ENCODE peak calls at places on chromosomes 5 and 9, in ten cellular contexts. One of them, this sample, is unnamed.

GRCh38 chr9:10371824-10372223 is 241.0 kb downstream of the PTPRD start:
- DNase-seq in pancreas: no peak
- DNase-seq in CD4-positive, alpha-beta T cell: no peak
- DNase-seq in stimulated activated CD4-positive, alpha-beta T cell treated with anti-CD3 and anti-CD28 coated beads, Interleukin-1b, Interleukin-23, amount 100 ng/mL, for 4 hours: no peak
- DNase-seq in activated naive CD8-positive, alpha-beta T cell treated with anti-CD3 and anti-CD28 coated beads, Interleukin-2, amount 50 U/mL, for 24 hours: no peak
- DNase-seq in HEK293T: no peak
- DNase-seq in psoas muscle: no peak
- DNase-seq in GM12892: no peak
- DNase-seq in HS-5: no peak
- DNase-seq in activated CD8-positive, alpha-beta memory T cell treated with anti-CD3 and anti-CD28 coated beads for 48 hours: no peak
- DNase-seq in this sample: no peak

GRCh38 chr5:171750316-171750788 is 35.3 kb upstream of the SMIM23 start:
- DNase-seq in activated CD8-positive, alpha-beta memory T cell treated with anti-CD3 and anti-CD28 coated beads for 48 hours: no peak
- DNase-seq in HS-5: no peak
- DNase-seq in CD4-positive, alpha-beta T cell: no peak
- DNase-seq in HEK293T: peak; percentile 39
- DNase-seq in activated naive CD8-positive, alpha-beta T cell treated with anti-CD3 and anti-CD28 coated beads, Interleukin-2, amount 50 U/mL, for 24 hours: no peak
- DNase-seq in pancreas: peak; percentile 37
- DNase-seq in stimulated activated CD4-positive, alpha-beta T cell treated with anti-CD3 and anti-CD28 coated beads, Interleukin-1b, Interleukin-23, amount 100 ng/mL, for 4 hours: no peak
- DNase-seq in psoas muscle: peak; percentile 59
- DNase-seq in GM12892: no peak
- DNase-seq in this sample: no peak

GRCh38 chr9:134174073-134174449 is 9.7 kb upstream of the RNU6ATAC start:
- DNase-seq in HEK293T: no peak
- DNase-seq in GM12892: no peak
- DNase-seq in activated naive CD8-positive, alpha-beta T cell treated with anti-CD3 and anti-CD28 coated beads, Interleukin-2, amount 50 U/mL, for 24 hours: no peak
- DNase-seq in CD4-positive, alpha-beta T cell: no peak
- DNase-seq in psoas muscle: no peak
- DNase-seq in stimulated activated CD4-positive, alpha-beta T cell treated with anti-CD3 and anti-CD28 coated beads, Interleukin-1b, Interleukin-23, amount 100 ng/mL, for 4 hours: no peak
- DNase-seq in activated CD8-positive, alpha-beta memory T cell treated with anti-CD3 and anti-CD28 coated beads for 48 hours: no peak
- DNase-seq in HS-5: no peak
- DNase-seq in pancreas: no peak
- DNase-seq in this sample: no peak

GRCh38 chr9:30723656-30724055 is 1660.8 kb upstream of the ACO1 start:
- DNase-seq in activated naive CD8-positive, alpha-beta T cell treated with anti-CD3 and anti-CD28 coated beads, Interleukin-2, amount 50 U/mL, for 24 hours: no peak
- DNase-seq in stimulated activated CD4-positive, alpha-beta T cell treated with anti-CD3 and anti-CD28 coated beads, Interleukin-1b, Interleukin-23, amount 100 ng/mL, for 4 hours: no peak
- DNase-seq in psoas muscle: no peak
- DNase-seq in pancreas: no peak
- DNase-seq in HEK293T: no peak
- DNase-seq in activated CD8-positive, alpha-beta memory T cell treated with anti-CD3 and anti-CD28 coated beads for 48 hours: no peak
- DNase-seq in HS-5: no peak
- DNase-seq in GM12892: no peak
- DNase-seq in CD4-positive, alpha-beta T cell: no peak
- DNase-seq in this sample: no peak

GRCh38 chr5:28576022-28576421 is 1537.6 kb upstream of the CDH9 start:
- DNase-seq in activated CD8-positive, alpha-beta memory T cell treated with anti-CD3 and anti-CD28 coated beads for 48 hours: no peak
- DNase-seq in pancreas: no peak
- DNase-seq in activated naive CD8-positive, alpha-beta T cell treated with anti-CD3 and anti-CD28 coated beads, Interleukin-2, amount 50 U/mL, for 24 hours: no peak
- DNase-seq in CD4-positive, alpha-beta T cell: no peak
- DNase-seq in stimulated activated CD4-positive, alpha-beta T cell treated with anti-CD3 and anti-CD28 coated beads, Interleukin-1b, Interleukin-23, amount 100 ng/mL, for 4 hours: no peak
- DNase-seq in psoas muscle: no peak
- DNase-seq in HEK293T: peak; percentile 9
- DNase-seq in GM12892: no peak
- DNase-seq in HS-5: no peak
- DNase-seq in this sample: no peak

GRCh38 chr5:74124826-74125225 is 498.8 kb downstream of the ARHGEF28 start:
- DNase-seq in CD4-positive, alpha-beta T cell: no peak
- DNase-seq in activated CD8-positive, alpha-beta memory T cell treated with anti-CD3 and anti-CD28 coated beads for 48 hours: no peak
- DNase-seq in HEK293T: peak; percentile 31
- DNase-seq in psoas muscle: no peak
- DNase-seq in HS-5: no peak
- DNase-seq in stimulated activated CD4-positive, alpha-beta T cell treated with anti-CD3 and anti-CD28 coated beads, Interleukin-1b, Interleukin-23, amount 100 ng/mL, for 4 hours: no peak
- DNase-seq in pancreas: no peak
- DNase-seq in activated naive CD8-positive, alpha-beta T cell treated with anti-CD3 and anti-CD28 coated beads, Interleukin-2, amount 50 U/mL, for 24 hours: no peak
- DNase-seq in GM12892: no peak
- DNase-seq in this sample: no peak

GRCh38 chr9:127121628-127122175 is 733 bp downstream of the ANGPTL2 start:
- DNase-seq in stimulated activated CD4-positive, alpha-beta T cell treated with anti-CD3 and anti-CD28 coated beads, Interleukin-1b, Interleukin-23, amount 100 ng/mL, for 4 hours: no peak
- DNase-seq in psoas muscle: no peak
- DNase-seq in activated CD8-positive, alpha-beta memory T cell treated with anti-CD3 and anti-CD28 coated beads for 48 hours: no peak
- DNase-seq in pancreas: no peak
- DNase-seq in activated naive CD8-positive, alpha-beta T cell treated with anti-CD3 and anti-CD28 coated beads, Interleukin-2, amount 50 U/mL, for 24 hours: no peak
- DNase-seq in HEK293T: no peak
- DNase-seq in CD4-positive, alpha-beta T cell: no peak
- DNase-seq in HS-5: no peak
- DNase-seq in GM12892: no peak
- DNase-seq in this sample: no peak

GRCh38 chr5:164663223-164663989 is 1158.0 kb downstream of the MAT2B start:
- DNase-seq in psoas muscle: no peak
- DNase-seq in activated naive CD8-positive, alpha-beta T cell treated with anti-CD3 and anti-CD28 coated beads, Interleukin-2, amount 50 U/mL, for 24 hours: no peak
- DNase-seq in pancreas: no peak
- DNase-seq in HS-5: peak; percentile 29
- DNase-seq in activated CD8-positive, alpha-beta memory T cell treated with anti-CD3 and anti-CD28 coated beads for 48 hours: no peak
- DNase-seq in stimulated activated CD4-positive, alpha-beta T cell treated with anti-CD3 and anti-CD28 coated beads, Interleukin-1b, Interleukin-23, amount 100 ng/mL, for 4 hours: no peak
- DNase-seq in CD4-positive, alpha-beta T cell: no peak
- DNase-seq in GM12892: no peak
- DNase-seq in HEK293T: no peak
- DNase-seq in this sample: no peak

GRCh38 chr9:115972362-115972761 is 181.2 kb upstream of the PAPPA start:
- DNase-seq in GM12892: no peak
- DNase-seq in stimulated activated CD4-positive, alpha-beta T cell treated with anti-CD3 and anti-CD28 coated beads, Interleukin-1b, Interleukin-23, amount 100 ng/mL, for 4 hours: no peak
- DNase-seq in HEK293T: no peak
- DNase-seq in psoas muscle: no peak
- DNase-seq in activated naive CD8-positive, alpha-beta T cell treated with anti-CD3 and anti-CD28 coated beads, Interleukin-2, amount 50 U/mL, for 24 hours: no peak
- DNase-seq in pancreas: no peak
- DNase-seq in CD4-positive, alpha-beta T cell: no peak
- DNase-seq in activated CD8-positive, alpha-beta memory T cell treated with anti-CD3 and anti-CD28 coated beads for 48 hours: no peak
- DNase-seq in HS-5: no peak
- DNase-seq in this sample: no peak

GRCh38 chr9:6930827-6931226 is 173.1 kb downstream of the KDM4C start:
- DNase-seq in CD4-positive, alpha-beta T cell: no peak
- DNase-seq in GM12892: no peak
- DNase-seq in HS-5: peak; percentile 73
- DNase-seq in HEK293T: no peak
- DNase-seq in psoas muscle: no peak
- DNase-seq in activated naive CD8-positive, alpha-beta T cell treated with anti-CD3 and anti-CD28 coated beads, Interleukin-2, amount 50 U/mL, for 24 hours: no peak
- DNase-seq in pancreas: no peak
- DNase-seq in activated CD8-positive, alpha-beta memory T cell treated with anti-CD3 and anti-CD28 coated beads for 48 hours: no peak
- DNase-seq in stimulated activated CD4-positive, alpha-beta T cell treated with anti-CD3 and anti-CD28 coated beads, Interleukin-1b, Interleukin-23, amount 100 ng/mL, for 4 hours: no peak
- DNase-seq in this sample: no peak

GRCh38 chr9:116594552-116594951 is 92.6 kb upstream of the TRIM32 start:
- DNase-seq in HS-5: peak; percentile 73
- DNase-seq in stimulated activated CD4-positive, alpha-beta T cell treated with anti-CD3 and anti-CD28 coated beads, Interleukin-1b, Interleukin-23, amount 100 ng/mL, for 4 hours: no peak
- DNase-seq in pancreas: no peak
- DNase-seq in activated naive CD8-positive, alpha-beta T cell treated with anti-CD3 and anti-CD28 coated beads, Interleukin-2, amount 50 U/mL, for 24 hours: no peak
- DNase-seq in psoas muscle: peak; percentile 24
- DNase-seq in activated CD8-positive, alpha-beta memory T cell treated with anti-CD3 and anti-CD28 coated beads for 48 hours: no peak
- DNase-seq in CD4-positive, alpha-beta T cell: no peak
- DNase-seq in HEK293T: no peak
- DNase-seq in GM12892: no peak
- DNase-seq in this sample: no peak

GRCh38 chr9:72533322-72533721 is 11.9 kb downstream of the TMC1 start:
- DNase-seq in GM12892: no peak
- DNase-seq in activated naive CD8-positive, alpha-beta T cell treated with anti-CD3 and anti-CD28 coated beads, Interleukin-2, amount 50 U/mL, for 24 hours: no peak
- DNase-seq in HEK293T: no peak
- DNase-seq in pancreas: no peak
- DNase-seq in stimulated activated CD4-positive, alpha-beta T cell treated with anti-CD3 and anti-CD28 coated beads, Interleukin-1b, Interleukin-23, amount 100 ng/mL, for 4 hours: no peak
- DNase-seq in activated CD8-positive, alpha-beta memory T cell treated with anti-CD3 and anti-CD28 coated beads for 48 hours: no peak
- DNase-seq in psoas muscle: no peak
- DNase-seq in CD4-positive, alpha-beta T cell: no peak
- DNase-seq in HS-5: no peak
- DNase-seq in this sample: no peak

GRCh38 chr9:69877852-69878507 is 57.4 kb downstream of the CFAP95 start:
- DNase-seq in psoas muscle: no peak
- DNase-seq in pancreas: no peak
- DNase-seq in activated CD8-positive, alpha-beta memory T cell treated with anti-CD3 and anti-CD28 coated beads for 48 hours: no peak
- DNase-seq in GM12892: no peak
- DNase-seq in CD4-positive, alpha-beta T cell: no peak
- DNase-seq in stimulated activated CD4-positive, alpha-beta T cell treated with anti-CD3 and anti-CD28 coated beads, Interleukin-1b, Interleukin-23, amount 100 ng/mL, for 4 hours: no peak
- DNase-seq in HS-5: no peak
- DNase-seq in HEK293T: peak; percentile 35
- DNase-seq in activated naive CD8-positive, alpha-beta T cell treated with anti-CD3 and anti-CD28 coated beads, Interleukin-2, amount 50 U/mL, for 24 hours: no peak
- DNase-seq in this sample: peak; percentile 2

GRCh38 chr5:11234501-11234911 is 473.5 kb upstream of the DAP start:
- DNase-seq in pancreas: no peak
- DNase-seq in stimulated activated CD4-positive, alpha-beta T cell treated with anti-CD3 and anti-CD28 coated beads, Interleukin-1b, Interleukin-23, amount 100 ng/mL, for 4 hours: no peak
- DNase-seq in activated naive CD8-positive, alpha-beta T cell treated with anti-CD3 and anti-CD28 coated beads, Interleukin-2, amount 50 U/mL, for 24 hours: no peak
- DNase-seq in HS-5: no peak
- DNase-seq in CD4-positive, alpha-beta T cell: no peak
- DNase-seq in psoas muscle: no peak
- DNase-seq in HEK293T: no peak
- DNase-seq in activated CD8-positive, alpha-beta memory T cell treated with anti-CD3 and anti-CD28 coated beads for 48 hours: no peak
- DNase-seq in GM12892: no peak
- DNase-seq in this sample: no peak

GRCh38 chr9:93697352-93698139 is 121.2 kb downstream of the PHF2 start:
- DNase-seq in HEK293T: peak; percentile 3
- DNase-seq in CD4-positive, alpha-beta T cell: no peak
- DNase-seq in stimulated activated CD4-positive, alpha-beta T cell treated with anti-CD3 and anti-CD28 coated beads, Interleukin-1b, Interleukin-23, amount 100 ng/mL, for 4 hours: no peak
- DNase-seq in pancreas: no peak
- DNase-seq in activated naive CD8-positive, alpha-beta T cell treated with anti-CD3 and anti-CD28 coated beads, Interleukin-2, amount 50 U/mL, for 24 hours: no peak
- DNase-seq in GM12892: no peak
- DNase-seq in HS-5: no peak
- DNase-seq in activated CD8-positive, alpha-beta memory T cell treated with anti-CD3 and anti-CD28 coated beads for 48 hours: no peak
- DNase-seq in psoas muscle: no peak
- DNase-seq in this sample: no peak

GRCh38 chr5:172720655-172721054 is 50.3 kb downstream of the DUSP1 start:
- DNase-seq in activated CD8-positive, alpha-beta memory T cell treated with anti-CD3 and anti-CD28 coated beads for 48 hours: no peak
- DNase-seq in stimulated activated CD4-positive, alpha-beta T cell treated with anti-CD3 and anti-CD28 coated beads, Interleukin-1b, Interleukin-23, amount 100 ng/mL, for 4 hours: no peak
- DNase-seq in CD4-positive, alpha-beta T cell: no peak
- DNase-seq in psoas muscle: no peak
- DNase-seq in pancreas: no peak
- DNase-seq in HS-5: no peak
- DNase-seq in activated naive CD8-positive, alpha-beta T cell treated with anti-CD3 and anti-CD28 coated beads, Interleukin-2, amount 50 U/mL, for 24 hours: no peak
- DNase-seq in HEK293T: no peak
- DNase-seq in GM12892: no peak
- DNase-seq in this sample: no peak

GRCh38 chr9:106892632-106893031 is 29.7 kb downstream of the ZNF462 start:
- DNase-seq in HEK293T: peak; percentile 48
- DNase-seq in activated CD8-positive, alpha-beta memory T cell treated with anti-CD3 and anti-CD28 coated beads for 48 hours: no peak
- DNase-seq in pancreas: no peak
- DNase-seq in activated naive CD8-positive, alpha-beta T cell treated with anti-CD3 and anti-CD28 coated beads, Interleukin-2, amount 50 U/mL, for 24 hours: no peak
- DNase-seq in psoas muscle: peak; percentile 59
- DNase-seq in HS-5: peak; percentile 98
- DNase-seq in GM12892: no peak
- DNase-seq in CD4-positive, alpha-beta T cell: no peak
- DNase-seq in stimulated activated CD4-positive, alpha-beta T cell treated with anti-CD3 and anti-CD28 coated beads, Interleukin-1b, Interleukin-23, amount 100 ng/mL, for 4 hours: no peak
- DNase-seq in this sample: no peak

GRCh38 chr9:113566011-113566711 is 102.6 kb downstream of the RGS3 start:
- DNase-seq in activated CD8-positive, alpha-beta memory T cell treated with anti-CD3 and anti-CD28 coated beads for 48 hours: no peak
- DNase-seq in GM12892: no peak
- DNase-seq in pancreas: no peak
- DNase-seq in psoas muscle: no peak
- DNase-seq in HS-5: no peak
- DNase-seq in stimulated activated CD4-positive, alpha-beta T cell treated with anti-CD3 and anti-CD28 coated beads, Interleukin-1b, Interleukin-23, amount 100 ng/mL, for 4 hours: no peak
- DNase-seq in CD4-positive, alpha-beta T cell: no peak
- DNase-seq in HEK293T: no peak
- DNase-seq in activated naive CD8-positive, alpha-beta T cell treated with anti-CD3 and anti-CD28 coated beads, Interleukin-2, amount 50 U/mL, for 24 hours: no peak
- DNase-seq in this sample: no peak

GRCh38 chr9:113934167-113934566 is 58.1 kb downstream of the ZNF618 start:
- DNase-seq in activated CD8-positive, alpha-beta memory T cell treated with anti-CD3 and anti-CD28 coated beads for 48 hours: no peak
- DNase-seq in psoas muscle: no peak
- DNase-seq in pancreas: no peak
- DNase-seq in CD4-positive, alpha-beta T cell: no peak
- DNase-seq in HS-5: no peak
- DNase-seq in GM12892: no peak
- DNase-seq in activated naive CD8-positive, alpha-beta T cell treated with anti-CD3 and anti-CD28 coated beads, Interleukin-2, amount 50 U/mL, for 24 hours: no peak
- DNase-seq in HEK293T: no peak
- DNase-seq in stimulated activated CD4-positive, alpha-beta T cell treated with anti-CD3 and anti-CD28 coated beads, Interleukin-1b, Interleukin-23, amount 100 ng/mL, for 4 hours: no peak
- DNase-seq in this sample: no peak

This sample was measured in GM12891.